ENCODE peak calls at places on chromosomes 16 and 17, in nine cellular contexts. M, S, R, P, O, J, A, N and Y are unnamed samples.

GRCh38 chr17:53191878-53192277 is 630.8 kb upstream of the KIF2B start:
- DNase-seq in J (no peak), R (no peak), P (no peak), A (no peak), O (peak; percentile 1), S (no peak), N (no peak), M (no peak), Y (no peak)

GRCh38 chr17:15918661-15919259 is 26.2 kb upstream of the ADORA2B start:
- DNase-seq in N (no peak), P (no peak), S (no peak), M (no peak), J (no peak), R (no peak), A (peak; percentile 75), O (no peak), Y (no peak)

GRCh38 chr17:38712593-38712992 is 7.5 kb downstream of the MLLT6 start:
- DNase-seq in S (no peak), N (no peak), J (no peak), R (no peak), O (no peak), M (no peak), P (no peak), A (no peak), Y (no peak)

GRCh38 chr16:1211451-1212268 is 13.4 kb downstream of the TPSG1 start:
- DNase-seq in A (no peak), M (no peak), P (no peak), S (no peak), O (no peak), J (no peak), R (no peak), N (no peak), Y (no peak)

GRCh38 chr16:14965328-14965727 is 9.5 kb upstream of the PDXDC1 start:
- DNase-seq in S (no peak), O (no peak), A (no peak), N (no peak), P (no peak), J (no peak), R (no peak), M (no peak), Y (no peak)

GRCh38 chr16:534856-535445 is 7.4 kb downstream of the CAPN15 start:
- DNase-seq in A (no peak), N (no peak), M (no peak), S (no peak), R (no peak), P (no peak), J (no peak), O (no peak), Y (no peak)

GRCh38 chr16:596736-597060 is 6.8 kb downstream of the RAB40C start:
- DNase-seq in O (no peak), N (no peak), J (no peak), P (no peak), M (no peak), R (no peak), A (no peak), S (no peak), Y (no peak)

GRCh38 chr16:82082543-82083244 is 47.6 kb downstream of the HSD17B2 start:
- DNase-seq in A (peak; percentile 62), N (no peak), R (no peak), S (no peak), M (peak; percentile 80), O (no peak), P (no peak), J (peak; percentile 16), Y (no peak)

GRCh38 chr17:76866774-76867577 is 1.2 kb upstream of the MGAT5B start:
- DNase-seq in R (no peak), N (no peak), S (no peak), A (peak; percentile 79), J (peak; percentile 54), O (no peak), P (no peak), M (peak; percentile 49), Y (no peak)

GRCh38 chr16:73219176-73219575 is 171.2 kb upstream of the ZFHX3 start:
- DNase-seq in S (no peak), P (no peak), N (no peak), O (no peak), A (no peak), J (no peak), M (no peak), R (no peak), Y (no peak)

GRCh38 chr17:76271669-76272540 is 6.8 kb downstream of the UBALD2 start:
- DNase-seq in M (no peak), N (no peak), A (no peak), P (peak; percentile 59), O (no peak), J (no peak), S (peak; percentile 86), R (no peak), Y (peak; percentile 77)

GRCh38 chr16:46911038-46911437 is 26.9 kb downstream of the GPT2 start:
- DNase-seq in N (no peak), O (no peak), A (no peak), S (no peak), P (no peak), M (no peak), J (no peak), R (no peak), Y (no peak)

GRCh38 chr16:23967018-23967417 is 131.2 kb downstream of the PRKCB start:
- DNase-seq in R (no peak), A (no peak), N (no peak), P (no peak), J (no peak), S (no peak), M (no peak), O (no peak), Y (no peak)

GRCh38 chr17:45849536-45849990 is 4.9 kb downstream of the SPPL2C start:
- DNase-seq in S (no peak), O (no peak), P (no peak), N (no peak), J (no peak), A (no peak), M (no peak), R (no peak), Y (peak; percentile 22)

GRCh38 chr16:12255473-12255872 is 278.9 kb downstream of the SNX29 start:
- DNase-seq in J (peak; percentile 9), N (no peak), A (no peak), R (no peak), M (peak; percentile 3), S (no peak), P (no peak), O (no peak), Y (no peak)

GRCh38 chr17:34633351-34633750 is 54.0 kb downstream of the TMEM132E start:
- DNase-seq in P (no peak), O (no peak), A (no peak), J (no peak), S (no peak), N (no peak), R (no peak), M (no peak), Y (no peak)

GRCh38 chr16:12518238-12519004 is 285.3 kb downstream of the CPPED1 start:
- DNase-seq in A (no peak), N (no peak), O (peak; percentile 15), P (no peak), S (no peak), R (no peak), J (no peak), M (no peak), Y (no peak)

GRCh38 chr17:6269474-6269873 is 165.4 kb downstream of the AIPL1 start:
- DNase-seq in S (no peak), N (no peak), J (peak; percentile 29), R (no peak), P (no peak), O (peak; percentile 89), A (peak; percentile 61), M (peak; percentile 34), Y (no peak)

GRCh38 chr16:66618588-66618987 is 14.1 kb downstream of the CMTM3 start:
- DNase-seq in J (peak; percentile 92), S (no peak), R (no peak), N (no peak), O (no peak), A (peak; percentile 90), M (peak; percentile 96), P (no peak), Y (peak; percentile 81)

GRCh38 chr17:18156171-18156975 is 27.3 kb upstream of the ALKBH5 start:
- DNase-seq in O (no peak), A (no peak), J (no peak), N (no peak), S (no peak), R (no peak), M (no peak), P (no peak), Y (no peak)

GRCh38 chr16:50699345-50700159 is 6.1 kb downstream of the NOD2 start:
- DNase-seq in N (no peak), J (no peak), R (no peak), M (peak; percentile 98), A (peak; percentile 26), O (no peak), S (no peak), P (no peak), Y (peak; percentile 82)

GRCh38 chr17:51128089-51128488 is 7.4 kb upstream of the SPAG9 start:
- DNase-seq in J (no peak), A (no peak), P (peak; percentile 2), R (no peak), N (no peak), M (no peak), O (no peak), S (no peak), Y (no peak)

GRCh38 chr16:4245400-4245799 is 3.5 kb upstream of the SRL start:
- DNase-seq in R (no peak), P (no peak), O (no peak), N (no peak), A (no peak), S (no peak), J (no peak), M (no peak), Y (no peak)
- H3K27ac ChIP-seq in R (no peak overlapping the region), P (no peak overlapping the region), O (peak overlapping the region; percentile 97), N (no peak overlapping the region), A (no peak overlapping the region), S (no peak overlapping the region), J (no peak overlapping the region), M (no peak overlapping the region), Y (no peak overlapping the region)

DNA sequence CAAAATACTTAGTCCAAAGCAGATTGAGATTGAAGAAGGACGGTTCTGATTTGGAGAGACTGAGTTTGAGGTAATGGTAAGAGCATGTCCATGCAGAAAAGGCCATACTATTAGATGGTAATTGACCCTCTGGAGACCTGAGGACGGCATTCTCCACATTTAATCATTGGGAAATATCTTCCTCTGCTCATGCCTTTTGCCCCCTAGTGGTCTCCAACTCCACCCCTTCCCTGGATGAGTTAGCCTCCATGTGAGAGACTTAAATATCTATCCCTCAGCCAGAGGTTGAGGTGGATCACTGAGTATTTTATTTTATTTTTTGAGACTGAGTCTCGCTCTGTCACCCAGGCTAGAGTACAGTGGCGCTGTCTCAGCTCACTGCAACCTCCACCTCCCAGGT is 10.4 kb upstream of the OR3A1 start:
- DNase-seq in J (no peak), M (no peak), R (no peak), P (no peak), A (no peak), S (no peak), O (no peak), N (no peak), Y (no peak)
- H3K27me3 ChIP-seq in J (no peaks in the 10 kb centered on the region), M (no peaks in the 10 kb centered on the region), R (no peaks in the 10 kb centered on the region), P (no peaks in the 10 kb centered on the region), A (peaks cover 20% of the 10 kb centered on the region), S (no peaks in the 10 kb centered on the region), O (no peaks in the 10 kb centered on the region), N (no peaks in the 10 kb centered on the region), Y (no peaks in the 10 kb centered on the region)

GRCh38 chr16:54007504-54007903 is 279.1 kb downstream of the IRX3 start:
- DNase-seq in O (no peak), S (no peak), P (no peak), A (no peak), N (no peak), J (no peak), R (no peak), M (no peak), Y (no peak)
- H3K27ac ChIP-seq in O (no peak overlapping the region), S (no peak overlapping the region), P (no peak overlapping the region), A (no peak overlapping the region), N (no peak overlapping the region), J (no peak overlapping the region), R (no peak overlapping the region), M (no peak overlapping the region), Y (no peak overlapping the region)

GRCh38 chr17:79822583-79823124 is 16.6 kb downstream of the CBX4 start:
- DNase-seq in R (no peak), N (no peak), O (no peak), J (no peak), P (no peak), S (no peak), M (no peak), A (no peak), Y (no peak)
- H3K27me3 ChIP-seq in R (peaks cover 14% of the 10 kb centered on the region), N (no peaks in the 10 kb centered on the region), O (peaks cover 41% of the 10 kb centered on the region), J (no peaks in the 10 kb centered on the region), P (no peaks in the 10 kb centered on the region), S (no peaks in the 10 kb centered on the region), M (no peaks in the 10 kb centered on the region), A (no peaks in the 10 kb centered on the region), Y (no peaks in the 10 kb centered on the region)